ENCODE peak calls at places on chromosomes 6 and 20, in nine cellular contexts. X is A549, E is Peyer's patch, L is transverse colon, Z is esophagus muscularis mucosa, P is stomach, W is breast epithelium, U is HCT116, Q is endothelial cell of umbilical vein. A is an unnamed sample.

GRCh38 chr6:83151114-83151513 is 42.0 kb downstream of the PGM3 start:
- DNase-seq in X (no peak), E (no peak), L (no peak), Z (no peak), P (no peak), W (no peak), U (no peak), Q (no peak), A (no peak)

GRCh38 chr6:34953084-34954025 is 64.3 kb downstream of the ANKS1A start:
- DNase-seq in X (peak), E (no peak), L (peak), Z (no peak), P (no peak), W (no peak), U (peak), Q (peak), A (no peak)

GRCh38 chr6:68876792-68877493 is 241.9 kb downstream of the ADGRB3 start:
- DNase-seq in X (peak), E (no peak), L (no peak), Z (no peak), P (no peak), W (no peak), U (no peak), Q (no peak), A (no peak)

GRCh38 chr6:41343641-41344187 is 8.3 kb downstream of the NCR2 start:
- DNase-seq in X (no peak), E (no peak), L (no peak), Z (peak), P (no peak), W (no peak), U (no peak), Q (no peak), A (no peak)

GRCh38 chr6:33375143-33375649 is 16.4 kb upstream of the KIFC1 start:
- DNase-seq in X (peak), E (peak), L (peak), Z (peak), P (peak), W (peak), U (no peak), Q (peak), A (no peak)

GRCh38 chr20:38806855-38807655 is 1.6 kb downstream of the PPP1R16B start:
- DNase-seq in X (no peak), E (peak), L (peak), Z (no peak), P (no peak), W (no peak), U (no peak), Q (peak), A (peak)

GRCh38 chr6:168377481-168377850 is 57.9 kb upstream of the DACT2 start:
- DNase-seq in X (no peak), E (no peak), L (no peak), Z (no peak), P (no peak), W (no peak), U (no peak), Q (no peak), A (peak)

GRCh38 chr6:32832535-32832934 is 6.0 kb downstream of the TAP2 start:
- DNase-seq in X (no peak), E (no peak), L (no peak), Z (peak), P (no peak), W (no peak), U (no peak), Q (no peak), A (no peak)

GRCh38 chr6:143806282-143807102 is 36.6 kb upstream of the LTV1 start:
- DNase-seq in X (no peak), E (no peak), L (no peak), Z (no peak), P (no peak), W (no peak), U (no peak), Q (peak), A (no peak)

GRCh38 chr6:166581091-166581511 is 5.4 kb downstream of the RAMACL start:
- DNase-seq in X (no peak), E (no peak), L (no peak), Z (no peak), P (no peak), W (no peak), U (no peak), Q (no peak), A (peak)

GRCh38 chr6:21886601-21887091 is 293.1 kb downstream of the SOX4 start:
- DNase-seq in X (peak), E (no peak), L (no peak), Z (no peak), P (no peak), W (no peak), U (no peak), Q (peak), A (no peak)

GRCh38 chr20:20480689-20481088 is 112.8 kb downstream of the INSM1 start:
- DNase-seq in X (peak), E (no peak), L (no peak), Z (no peak), P (no peak), W (no peak), U (peak), Q (no peak), A (no peak)

GRCh38 chr20:58238490-58238889 is 10.0 kb upstream of the ANKRD60 start:
- DNase-seq in X (no peak), E (no peak), L (no peak), Z (peak), P (no peak), W (no peak), U (no peak), Q (no peak), A (no peak)

GRCh38 chr6:152828431-152828830 is 77.8 kb downstream of the VIP start:
- DNase-seq in X (no peak), E (no peak), L (no peak), Z (no peak), P (no peak), W (no peak), U (no peak), Q (no peak), A (no peak)

GRCh38 chr20:45919951-45920794 is 8.2 kb upstream of the PLTP start:
- DNase-seq in X (no peak), E (no peak), L (no peak), Z (no peak), P (no peak), W (no peak), U (no peak), Q (peak), A (no peak)

GRCh38 chr20:58519940-58520712 is 4.9 kb upstream of the APCDD1L start:
- DNase-seq in X (no peak), E (no peak), L (no peak), Z (no peak), P (no peak), W (no peak), U (no peak), Q (no peak), A (no peak)

GRCh38 chr6:170434821-170435155 is 118.3 kb downstream of the PSMB1 start:
- DNase-seq in X (no peak), E (no peak), L (no peak), Z (peak), P (no peak), W (no peak), U (no peak), Q (no peak), A (no peak)

GRCh38 chr6:41503841-41504525 is 42.2 kb upstream of the FOXP4 start:
- DNase-seq in X (peak), E (no peak), L (no peak), Z (no peak), P (no peak), W (peak), U (no peak), Q (peak), A (no peak)

GRCh38 chr6:98777762-98778161 is 56.6 kb upstream of the POU3F2 start:
- DNase-seq in X (no peak), E (no peak), L (no peak), Z (no peak), P (no peak), W (no peak), U (no peak), Q (no peak), A (no peak)

GRCh38 chr6:137749595-137750215 is 117.4 kb upstream of the TNFAIP3 start:
- DNase-seq in X (no peak), E (no peak), L (no peak), Z (no peak), P (no peak), W (no peak), U (no peak), Q (no peak), A (no peak)

GRCh38 chr20:24134284-24134683 is 145.7 kb upstream of the GGTLC1 start:
- DNase-seq in X (no peak), E (no peak), L (no peak), Z (no peak), P (no peak), W (no peak), U (no peak), Q (no peak), A (no peak)
- H3K27ac ChIP-seq in X (no peak), E (no peak), L (no peak), Z (no peak), P (no peak), W (no peak), U (no peak), Q (no peak), A (no peak)

GRCh38 chr6:132819405-132820145 is 5.2 kb downstream of the RPS12 start:
- DNase-seq in X (no peak), E (no peak), L (no peak), Z (no peak), P (no peak), W (no peak), U (no peak), Q (no peak), A (no peak)
- TF ChIP-seq POLR2A in X (no peak), E (no peak), L (no peak), Z (no peak), P (no peak), W (no peak), U (peak), Q (no peak), A (no peak)

DNA sequence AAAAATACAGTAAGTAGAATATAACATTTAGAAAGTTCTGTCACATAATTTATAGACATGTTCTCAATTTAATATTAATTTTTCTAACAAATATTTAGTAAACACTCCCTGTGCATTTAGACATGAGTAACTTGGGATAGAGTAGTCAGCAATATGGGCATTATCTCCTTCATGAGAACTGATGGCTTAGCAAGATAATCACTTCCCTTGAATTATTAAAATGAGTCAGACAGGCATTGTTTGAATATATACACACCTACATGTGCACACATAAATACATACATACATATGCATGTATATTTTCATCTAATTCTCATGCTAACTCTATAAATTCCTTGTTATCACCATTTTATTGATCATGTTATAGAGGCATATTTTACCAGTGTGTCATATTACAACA is 434.7 kb upstream of the MANEA start:
- DNase-seq in X (no peak), E (no peak), L (no peak), Z (no peak), P (no peak), W (no peak), U (no peak), Q (no peak), A (no peak)
- H3K27ac ChIP-seq in X (no peak), E (no peak), L (no peak), Z (no peak), P (no peak), W (no peak), U (no peak), Q (no peak), A (no peak)

GRCh38 chr6:4066029-4066755 is 12.7 kb downstream of the FAM217A start:
- DNase-seq in X (no peak), E (no peak), L (no peak), Z (no peak), P (no peak), W (no peak), U (no peak), Q (no peak), A (no peak)
- TF ChIP-seq POLR2A in X (no peak), E (no peak), L (no peak), Z (no peak), P (no peak), W (no peak), U (no peak), Q (no peak), A (no peak)

GRCh38 chr6:10175330-10175729 is 239.5 kb downstream of the TFAP2A start:
- DNase-seq in X (no peak), E (no peak), L (no peak), Z (no peak), P (no peak), W (no peak), U (no peak), Q (no peak), A (no peak)

GRCh38 chr6:10174761-10175160 is 240.1 kb downstream of the TFAP2A start:
- DNase-seq in X (no peak), E (no peak), L (no peak), Z (no peak), P (no peak), W (no peak), U (no peak), Q (no peak), A (no peak)

GRCh38 chr6:10180138-10181074 is 234.5 kb downstream of the TFAP2A start:
- DNase-seq in X (no peak), E (no peak), L (no peak), Z (no peak), P (no peak), W (no peak), U (no peak), Q (no peak), A (no peak)

GRCh38 chr6:10174056-10174455 is 240.8 kb downstream of the TFAP2A start:
- DNase-seq in X (no peak), E (no peak), L (no peak), Z (no peak), P (no peak), W (no peak), U (no peak), Q (no peak), A (no peak)

GRCh38 chr6:10177703-10178102 is 237.2 kb downstream of the TFAP2A start:
- DNase-seq in X (peak), E (no peak), L (no peak), Z (no peak), P (no peak), W (no peak), U (no peak), Q (no peak), A (no peak)
- H3K27ac ChIP-seq in X (peak), E (no peak), L (no peak), Z (no peak), P (no peak), W (no peak), U (no peak), Q (no peak), A (no peak)

GRCh38 chr20:35305682-35306556 is 13.7 kb upstream of the FAM83C start:
- DNase-seq in X (peak), E (peak), L (peak), Z (no peak), P (peak), W (peak), U (peak), Q (peak), A (no peak)

GRCh38 chr20:35304956-35305355 is 12.7 kb upstream of the FAM83C start:
- DNase-seq in X (no peak), E (no peak), L (no peak), Z (no peak), P (no peak), W (no peak), U (no peak), Q (no peak), A (no peak)

GRCh38 chr20:35303382-35303734 is 11.1 kb upstream of the FAM83C start:
- DNase-seq in X (no peak), E (no peak), L (no peak), Z (no peak), P (no peak), W (no peak), U (no peak), Q (no peak), A (no peak)

GRCh38 chr20:35302421-35303335 is 10.5 kb upstream of the FAM83C start:
- DNase-seq in X (no peak), E (no peak), L (no peak), Z (no peak), P (no peak), W (no peak), U (no peak), Q (no peak), A (no peak)

GRCh38 chr20:35303735-35304431 is 11.7 kb upstream of the FAM83C start:
- DNase-seq in X (peak), E (peak), L (peak), Z (peak), P (peak), W (peak), U (peak), Q (peak), A (peak)
- TF ChIP-seq POLR2A in X (no peak), E (peak), L (no peak), Z (no peak), P (no peak), W (no peak), U (no peak), Q (no peak), A (no peak)

DNA sequence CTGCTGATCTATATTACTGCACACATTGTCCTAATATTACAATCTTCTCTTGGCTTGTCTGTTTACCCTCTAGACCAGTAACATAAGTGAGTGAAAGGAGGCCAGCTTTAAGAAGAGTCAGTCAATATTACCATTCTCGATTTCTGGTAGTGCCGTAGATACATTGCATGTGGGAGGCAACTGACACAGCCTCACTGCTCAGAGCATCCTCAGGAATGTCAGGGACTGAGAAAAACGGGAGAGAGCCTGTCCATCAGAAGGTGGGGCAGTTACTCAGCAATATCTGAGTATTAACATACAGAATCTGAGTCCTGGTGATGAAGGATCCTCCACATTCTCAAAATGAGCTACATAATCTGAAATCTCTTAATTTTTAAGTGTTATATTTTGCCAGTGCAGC is 259.9 kb downstream of the GJA1 start:
- DNase-seq in X (peak), E (no peak), L (no peak), Z (no peak), P (no peak), W (no peak), U (no peak), Q (no peak), A (no peak)
- H3K27ac ChIP-seq in X (peak), E (no peak), L (no peak), Z (no peak), P (no peak), W (no peak), U (no peak), Q (no peak), A (no peak)

DNA sequence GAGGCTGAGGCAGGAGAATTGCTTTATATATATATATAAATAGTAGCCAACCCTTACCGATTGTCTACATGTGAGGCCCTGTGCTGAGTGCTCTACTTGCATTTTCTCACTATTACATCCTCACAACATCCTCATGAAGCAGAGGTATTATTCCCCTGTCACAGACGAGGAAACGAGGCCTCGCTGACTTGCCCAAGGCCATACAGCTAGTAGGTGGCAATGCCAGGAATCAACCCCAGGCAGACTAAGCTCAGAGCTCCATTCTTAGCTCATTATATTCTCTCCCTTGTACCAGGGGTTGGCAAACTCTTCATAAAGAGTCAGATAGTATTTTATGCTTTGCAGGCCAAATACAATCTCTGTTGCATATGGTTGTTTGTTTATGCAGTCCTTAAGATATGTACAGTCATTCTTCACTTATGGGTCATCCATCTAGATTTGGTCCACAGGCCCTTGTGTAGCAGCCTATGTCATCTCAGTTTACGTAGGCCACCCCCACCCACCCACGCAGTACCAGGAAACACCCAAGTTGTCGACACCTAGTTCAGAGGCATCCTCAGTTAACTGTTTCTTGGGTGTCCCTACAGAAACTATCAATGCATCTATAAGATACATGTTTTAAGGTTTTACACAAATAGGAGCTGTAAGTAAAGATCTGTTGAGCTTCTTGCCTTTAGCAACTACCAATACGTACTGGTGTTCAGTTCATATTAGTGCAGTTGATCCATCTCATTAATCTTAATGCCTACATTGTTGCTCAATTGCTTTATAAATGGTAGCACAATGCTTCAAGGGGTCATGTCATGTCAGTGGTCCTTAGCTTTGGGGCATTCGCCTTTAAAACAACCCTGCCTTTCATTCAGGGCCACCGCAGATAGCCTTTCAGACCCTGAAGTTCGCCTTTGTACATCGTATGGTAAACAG is 3.0 kb downstream of the CASS4 start:
- DNase-seq in X (no peak), E (no peak), L (no peak), Z (no peak), P (no peak), W (no peak), U (no peak), Q (no peak), A (no peak)
- TF ChIP-seq POLR2A in X (no peak), E (no peak), L (no peak), Z (no peak), P (no peak), W (no peak), U (no peak), Q (no peak), A (no peak)

A was measured in spleen.